ENCODE peak calls at places on chromosomes 5 and 9, in eight cellular contexts. One of them, this sample, is unnamed.

GRCh38 chr5:121867403-121867802 is 15.7 kb downstream of the FTMT start:
- DNase-seq in activated gamma-delta T cell treated with Interleukin-2 at 50 U/mL for 16 hours: no peak
- DNase-seq in dorsolateral prefrontal cortex: no peak
- DNase-seq in HuH-7: no peak
- DNase-seq in Kasumi-1: no peak
- DNase-seq in neuronal stem cell: no peak
- DNase-seq in CD8-positive, alpha-beta memory T cell: no peak
- DNase-seq in activated CD4-positive, alpha-beta T cell treated with anti-CD3 and anti-CD28 coated beads, Interleukin-2, amount 10 ng/mL, durations not matched to agents 24 days and 14 days: no peak
- DNase-seq in this sample: no peak

GRCh38 chr5:52727568-52727967 is 60.1 kb upstream of the ITGA1 start:
- DNase-seq in activated CD4-positive, alpha-beta T cell treated with anti-CD3 and anti-CD28 coated beads, Interleukin-2, amount 10 ng/mL, durations not matched to agents 24 days and 14 days: no peak
- DNase-seq in HuH-7: no peak
- DNase-seq in dorsolateral prefrontal cortex: no peak
- DNase-seq in Kasumi-1: no peak
- DNase-seq in CD8-positive, alpha-beta memory T cell: no peak
- DNase-seq in neuronal stem cell: no peak
- DNase-seq in activated gamma-delta T cell treated with Interleukin-2 at 50 U/mL for 16 hours: no peak
- DNase-seq in this sample: peak

GRCh38 chr9:124475158-124475867 is 25.1 kb downstream of the ADGRD2 start:
- DNase-seq in CD8-positive, alpha-beta memory T cell: no peak
- DNase-seq in activated CD4-positive, alpha-beta T cell treated with anti-CD3 and anti-CD28 coated beads, Interleukin-2, amount 10 ng/mL, durations not matched to agents 24 days and 14 days: no peak
- DNase-seq in Kasumi-1: peak
- DNase-seq in activated gamma-delta T cell treated with Interleukin-2 at 50 U/mL for 16 hours: no peak
- DNase-seq in neuronal stem cell: no peak
- DNase-seq in HuH-7: peak
- DNase-seq in dorsolateral prefrontal cortex: no peak
- DNase-seq in this sample: peak

GRCh38 chr9:98611986-98612505 is 96.7 kb downstream of the GABBR2 start:
- DNase-seq in HuH-7: no peak
- DNase-seq in activated CD4-positive, alpha-beta T cell treated with anti-CD3 and anti-CD28 coated beads, Interleukin-2, amount 10 ng/mL, durations not matched to agents 24 days and 14 days: no peak
- DNase-seq in activated gamma-delta T cell treated with Interleukin-2 at 50 U/mL for 16 hours: no peak
- DNase-seq in dorsolateral prefrontal cortex: no peak
- DNase-seq in CD8-positive, alpha-beta memory T cell: no peak
- DNase-seq in neuronal stem cell: no peak
- DNase-seq in Kasumi-1: no peak
- DNase-seq in this sample: no peak

GRCh38 chr5:123807177-123807900 is 295.4 kb downstream of the CSNK1G3 start:
- DNase-seq in HuH-7: no peak
- DNase-seq in neuronal stem cell: peak
- DNase-seq in CD8-positive, alpha-beta memory T cell: no peak
- DNase-seq in activated gamma-delta T cell treated with Interleukin-2 at 50 U/mL for 16 hours: no peak
- DNase-seq in activated CD4-positive, alpha-beta T cell treated with anti-CD3 and anti-CD28 coated beads, Interleukin-2, amount 10 ng/mL, durations not matched to agents 24 days and 14 days: no peak
- DNase-seq in dorsolateral prefrontal cortex: no peak
- DNase-seq in Kasumi-1: no peak
- DNase-seq in this sample: peak

GRCh38 chr9:92729735-92730155 is 34.9 kb downstream of the BICD2 start:
- DNase-seq in HuH-7: no peak
- DNase-seq in dorsolateral prefrontal cortex: no peak
- DNase-seq in Kasumi-1: no peak
- DNase-seq in CD8-positive, alpha-beta memory T cell: no peak
- DNase-seq in activated CD4-positive, alpha-beta T cell treated with anti-CD3 and anti-CD28 coated beads, Interleukin-2, amount 10 ng/mL, durations not matched to agents 24 days and 14 days: no peak
- DNase-seq in neuronal stem cell: no peak
- DNase-seq in activated gamma-delta T cell treated with Interleukin-2 at 50 U/mL for 16 hours: no peak
- DNase-seq in this sample: no peak

GRCh38 chr5:82749453-82749852 is 327.7 kb downstream of the TMEM167A start:
- DNase-seq in HuH-7: no peak
- DNase-seq in neuronal stem cell: no peak
- DNase-seq in activated CD4-positive, alpha-beta T cell treated with anti-CD3 and anti-CD28 coated beads, Interleukin-2, amount 10 ng/mL, durations not matched to agents 24 days and 14 days: no peak
- DNase-seq in dorsolateral prefrontal cortex: no peak
- DNase-seq in activated gamma-delta T cell treated with Interleukin-2 at 50 U/mL for 16 hours: no peak
- DNase-seq in Kasumi-1: no peak
- DNase-seq in CD8-positive, alpha-beta memory T cell: no peak
- DNase-seq in this sample: peak

GRCh38 chr5:158701406-158702177 is 398.1 kb downstream of the EBF1 start:
- DNase-seq in neuronal stem cell: no peak
- DNase-seq in activated gamma-delta T cell treated with Interleukin-2 at 50 U/mL for 16 hours: no peak
- DNase-seq in HuH-7: no peak
- DNase-seq in activated CD4-positive, alpha-beta T cell treated with anti-CD3 and anti-CD28 coated beads, Interleukin-2, amount 10 ng/mL, durations not matched to agents 24 days and 14 days: no peak
- DNase-seq in Kasumi-1: no peak
- DNase-seq in CD8-positive, alpha-beta memory T cell: no peak
- DNase-seq in dorsolateral prefrontal cortex: no peak
- DNase-seq in this sample: no peak

GRCh38 chr5:53936481-53937352 is 373.7 kb downstream of the ARL15 start:
- DNase-seq in neuronal stem cell: no peak
- DNase-seq in Kasumi-1: no peak
- DNase-seq in CD8-positive, alpha-beta memory T cell: no peak
- DNase-seq in activated gamma-delta T cell treated with Interleukin-2 at 50 U/mL for 16 hours: no peak
- DNase-seq in HuH-7: no peak
- DNase-seq in dorsolateral prefrontal cortex: no peak
- DNase-seq in activated CD4-positive, alpha-beta T cell treated with anti-CD3 and anti-CD28 coated beads, Interleukin-2, amount 10 ng/mL, durations not matched to agents 24 days and 14 days: no peak
- DNase-seq in this sample: no peak

GRCh38 chr5:165029471-165029870 is 1524.1 kb downstream of the MAT2B start:
- DNase-seq in Kasumi-1: peak
- DNase-seq in activated CD4-positive, alpha-beta T cell treated with anti-CD3 and anti-CD28 coated beads, Interleukin-2, amount 10 ng/mL, durations not matched to agents 24 days and 14 days: no peak
- DNase-seq in activated gamma-delta T cell treated with Interleukin-2 at 50 U/mL for 16 hours: no peak
- DNase-seq in HuH-7: peak
- DNase-seq in dorsolateral prefrontal cortex: no peak
- DNase-seq in neuronal stem cell: peak
- DNase-seq in CD8-positive, alpha-beta memory T cell: no peak
- DNase-seq in this sample: peak

GRCh38 chr9:83013867-83014605 is 48.9 kb downstream of the RASEF start:
- DNase-seq in neuronal stem cell: no peak
- DNase-seq in HuH-7: no peak
- DNase-seq in activated CD4-positive, alpha-beta T cell treated with anti-CD3 and anti-CD28 coated beads, Interleukin-2, amount 10 ng/mL, durations not matched to agents 24 days and 14 days: no peak
- DNase-seq in Kasumi-1: no peak
- DNase-seq in activated gamma-delta T cell treated with Interleukin-2 at 50 U/mL for 16 hours: no peak
- DNase-seq in CD8-positive, alpha-beta memory T cell: no peak
- DNase-seq in dorsolateral prefrontal cortex: no peak
- DNase-seq in this sample: no peak

GRCh38 chr9:136960212-136960937 is 8.3 kb downstream of the LCN12 start:
- DNase-seq in neuronal stem cell: no peak
- DNase-seq in HuH-7: no peak
- DNase-seq in activated CD4-positive, alpha-beta T cell treated with anti-CD3 and anti-CD28 coated beads, Interleukin-2, amount 10 ng/mL, durations not matched to agents 24 days and 14 days: no peak
- DNase-seq in activated gamma-delta T cell treated with Interleukin-2 at 50 U/mL for 16 hours: peak
- DNase-seq in CD8-positive, alpha-beta memory T cell: no peak
- DNase-seq in dorsolateral prefrontal cortex: no peak
- DNase-seq in Kasumi-1: no peak
- DNase-seq in this sample: no peak

GRCh38 chr9:114238471-114238870 is 83.1 kb downstream of the COL27A1 start:
- DNase-seq in dorsolateral prefrontal cortex: no peak
- DNase-seq in activated CD4-positive, alpha-beta T cell treated with anti-CD3 and anti-CD28 coated beads, Interleukin-2, amount 10 ng/mL, durations not matched to agents 24 days and 14 days: no peak
- DNase-seq in HuH-7: no peak
- DNase-seq in neuronal stem cell: no peak
- DNase-seq in Kasumi-1: no peak
- DNase-seq in CD8-positive, alpha-beta memory T cell: no peak
- DNase-seq in activated gamma-delta T cell treated with Interleukin-2 at 50 U/mL for 16 hours: no peak
- DNase-seq in this sample: no peak

GRCh38 chr5:76202182-76202581 is 119.0 kb downstream of the SV2C start:
- DNase-seq in Kasumi-1: peak
- DNase-seq in activated CD4-positive, alpha-beta T cell treated with anti-CD3 and anti-CD28 coated beads, Interleukin-2, amount 10 ng/mL, durations not matched to agents 24 days and 14 days: no peak
- DNase-seq in CD8-positive, alpha-beta memory T cell: no peak
- DNase-seq in activated gamma-delta T cell treated with Interleukin-2 at 50 U/mL for 16 hours: no peak
- DNase-seq in HuH-7: no peak
- DNase-seq in dorsolateral prefrontal cortex: no peak
- DNase-seq in neuronal stem cell: no peak
- DNase-seq in this sample: no peak

GRCh38 chr9:18890372-18890771 is 142.6 kb downstream of the SAXO1 start:
- DNase-seq in HuH-7: no peak
- DNase-seq in activated CD4-positive, alpha-beta T cell treated with anti-CD3 and anti-CD28 coated beads, Interleukin-2, amount 10 ng/mL, durations not matched to agents 24 days and 14 days: no peak
- DNase-seq in Kasumi-1: no peak
- DNase-seq in CD8-positive, alpha-beta memory T cell: no peak
- DNase-seq in activated gamma-delta T cell treated with Interleukin-2 at 50 U/mL for 16 hours: no peak
- DNase-seq in neuronal stem cell: no peak
- DNase-seq in dorsolateral prefrontal cortex: no peak
- DNase-seq in this sample: no peak

GRCh38 chr5:91352831-91353695 is 30.1 kb downstream of the ARRDC3 start:
- DNase-seq in activated gamma-delta T cell treated with Interleukin-2 at 50 U/mL for 16 hours: no peak
- DNase-seq in dorsolateral prefrontal cortex: no peak
- DNase-seq in CD8-positive, alpha-beta memory T cell: no peak
- DNase-seq in neuronal stem cell: peak
- DNase-seq in Kasumi-1: no peak
- DNase-seq in HuH-7: no peak
- DNase-seq in activated CD4-positive, alpha-beta T cell treated with anti-CD3 and anti-CD28 coated beads, Interleukin-2, amount 10 ng/mL, durations not matched to agents 24 days and 14 days: no peak
- DNase-seq in this sample: no peak

GRCh38 chr5:82748688-82749091 is 328.5 kb downstream of the TMEM167A start:
- DNase-seq in HuH-7: no peak
- DNase-seq in dorsolateral prefrontal cortex: no peak
- DNase-seq in CD8-positive, alpha-beta memory T cell: no peak
- DNase-seq in activated CD4-positive, alpha-beta T cell treated with anti-CD3 and anti-CD28 coated beads, Interleukin-2, amount 10 ng/mL, durations not matched to agents 24 days and 14 days: no peak
- DNase-seq in activated gamma-delta T cell treated with Interleukin-2 at 50 U/mL for 16 hours: no peak
- DNase-seq in neuronal stem cell: no peak
- DNase-seq in Kasumi-1: peak
- DNase-seq in this sample: peak

GRCh38 chr5:160837749-160838593 is 14.0 kb downstream of the ATP10B start:
- DNase-seq in activated gamma-delta T cell treated with Interleukin-2 at 50 U/mL for 16 hours: no peak
- DNase-seq in neuronal stem cell: no peak
- DNase-seq in Kasumi-1: no peak
- DNase-seq in dorsolateral prefrontal cortex: no peak
- DNase-seq in HuH-7: no peak
- DNase-seq in CD8-positive, alpha-beta memory T cell: no peak
- DNase-seq in activated CD4-positive, alpha-beta T cell treated with anti-CD3 and anti-CD28 coated beads, Interleukin-2, amount 10 ng/mL, durations not matched to agents 24 days and 14 days: no peak
- DNase-seq in this sample: no peak

GRCh38 chr5:149759986-149760699 is 30.0 kb downstream of the PPARGC1B start:
- DNase-seq in activated gamma-delta T cell treated with Interleukin-2 at 50 U/mL for 16 hours: no peak
- DNase-seq in neuronal stem cell: no peak
- DNase-seq in dorsolateral prefrontal cortex: no peak
- DNase-seq in HuH-7: no peak
- DNase-seq in CD8-positive, alpha-beta memory T cell: no peak
- DNase-seq in activated CD4-positive, alpha-beta T cell treated with anti-CD3 and anti-CD28 coated beads, Interleukin-2, amount 10 ng/mL, durations not matched to agents 24 days and 14 days: no peak
- DNase-seq in Kasumi-1: no peak
- DNase-seq in this sample: peak

GRCh38 chr5:61535828-61536227 is 203.8 kb downstream of the ZSWIM6 start:
- DNase-seq in dorsolateral prefrontal cortex: no peak
- DNase-seq in Kasumi-1: no peak
- DNase-seq in neuronal stem cell: no peak
- DNase-seq in activated CD4-positive, alpha-beta T cell treated with anti-CD3 and anti-CD28 coated beads, Interleukin-2, amount 10 ng/mL, durations not matched to agents 24 days and 14 days: no peak
- DNase-seq in HuH-7: no peak
- DNase-seq in activated gamma-delta T cell treated with Interleukin-2 at 50 U/mL for 16 hours: no peak
- DNase-seq in CD8-positive, alpha-beta memory T cell: no peak
- DNase-seq in this sample: no peak

GRCh38 chr5:132218321-132218720 is 9.3 kb downstream of the P4HA2 start:
- DNase-seq in dorsolateral prefrontal cortex: no peak
- DNase-seq in Kasumi-1: no peak
- DNase-seq in activated CD4-positive, alpha-beta T cell treated with anti-CD3 and anti-CD28 coated beads, Interleukin-2, amount 10 ng/mL, durations not matched to agents 24 days and 14 days: no peak
- DNase-seq in CD8-positive, alpha-beta memory T cell: no peak
- DNase-seq in neuronal stem cell: no peak
- DNase-seq in activated gamma-delta T cell treated with Interleukin-2 at 50 U/mL for 16 hours: no peak
- DNase-seq in HuH-7: no peak
- DNase-seq in this sample: no peak

GRCh38 chr5:82417776-82418607 is 139.8 kb upstream of the RPS23 start:
- DNase-seq in activated CD4-positive, alpha-beta T cell treated with anti-CD3 and anti-CD28 coated beads, Interleukin-2, amount 10 ng/mL, durations not matched to agents 24 days and 14 days: no peak
- DNase-seq in HuH-7: no peak
- DNase-seq in activated gamma-delta T cell treated with Interleukin-2 at 50 U/mL for 16 hours: no peak
- DNase-seq in dorsolateral prefrontal cortex: no peak
- DNase-seq in neuronal stem cell: no peak
- DNase-seq in Kasumi-1: no peak
- DNase-seq in CD8-positive, alpha-beta memory T cell: no peak
- DNase-seq in this sample: no peak

GRCh38 chr5:155050384-155051019 is 36.9 kb downstream of the KIF4B start:
- DNase-seq in HuH-7: no peak
- DNase-seq in dorsolateral prefrontal cortex: no peak
- DNase-seq in CD8-positive, alpha-beta memory T cell: no peak
- DNase-seq in activated gamma-delta T cell treated with Interleukin-2 at 50 U/mL for 16 hours: no peak
- DNase-seq in neuronal stem cell: no peak
- DNase-seq in Kasumi-1: peak
- DNase-seq in activated CD4-positive, alpha-beta T cell treated with anti-CD3 and anti-CD28 coated beads, Interleukin-2, amount 10 ng/mL, durations not matched to agents 24 days and 14 days: no peak
- DNase-seq in this sample: peak

GRCh38 chr9:12094051-12094450 is 599.1 kb upstream of the TYRP1 start:
- DNase-seq in dorsolateral prefrontal cortex: no peak
- DNase-seq in HuH-7: no peak
- DNase-seq in neuronal stem cell: no peak
- DNase-seq in CD8-positive, alpha-beta memory T cell: no peak
- DNase-seq in activated CD4-positive, alpha-beta T cell treated with anti-CD3 and anti-CD28 coated beads, Interleukin-2, amount 10 ng/mL, durations not matched to agents 24 days and 14 days: no peak
- DNase-seq in activated gamma-delta T cell treated with Interleukin-2 at 50 U/mL for 16 hours: no peak
- DNase-seq in Kasumi-1: no peak
- DNase-seq in this sample: no peak

GRCh38 chr9:98045234-98046160 is 11.0 kb upstream of the NANS start:
- DNase-seq in activated CD4-positive, alpha-beta T cell treated with anti-CD3 and anti-CD28 coated beads, Interleukin-2, amount 10 ng/mL, durations not matched to agents 24 days and 14 days: peak
- DNase-seq in neuronal stem cell: no peak
- DNase-seq in Kasumi-1: peak
- DNase-seq in HuH-7: no peak
- DNase-seq in activated gamma-delta T cell treated with Interleukin-2 at 50 U/mL for 16 hours: peak
- DNase-seq in dorsolateral prefrontal cortex: no peak
- DNase-seq in CD8-positive, alpha-beta memory T cell: peak
- DNase-seq in this sample: peak

GRCh38 chr9:126965541-126966428 is 51.2 kb downstream of the RALGPS1 start:
- DNase-seq in activated gamma-delta T cell treated with Interleukin-2 at 50 U/mL for 16 hours: peak
- DNase-seq in Kasumi-1: peak
- DNase-seq in HuH-7: peak
- DNase-seq in neuronal stem cell: peak
- DNase-seq in CD8-positive, alpha-beta memory T cell: peak
- DNase-seq in activated CD4-positive, alpha-beta T cell treated with anti-CD3 and anti-CD28 coated beads, Interleukin-2, amount 10 ng/mL, durations not matched to agents 24 days and 14 days: peak
- DNase-seq in dorsolateral prefrontal cortex: peak
- DNase-seq in this sample: peak

GRCh38 chr5:154811653-154812465 is 38.5 kb downstream of the FAXDC2 start:
- DNase-seq in neuronal stem cell: peak
- DNase-seq in HuH-7: peak
- DNase-seq in CD8-positive, alpha-beta memory T cell: peak
- DNase-seq in Kasumi-1: peak
- DNase-seq in activated CD4-positive, alpha-beta T cell treated with anti-CD3 and anti-CD28 coated beads, Interleukin-2, amount 10 ng/mL, durations not matched to agents 24 days and 14 days: peak
- DNase-seq in dorsolateral prefrontal cortex: peak
- DNase-seq in activated gamma-delta T cell treated with Interleukin-2 at 50 U/mL for 16 hours: peak
- DNase-seq in this sample: peak

GRCh38 chr9:131732636-131733340 is 7.1 kb downstream of the RAPGEF1 start:
- DNase-seq in dorsolateral prefrontal cortex: no peak
- DNase-seq in Kasumi-1: peak
- DNase-seq in HuH-7: no peak
- DNase-seq in activated gamma-delta T cell treated with Interleukin-2 at 50 U/mL for 16 hours: peak
- DNase-seq in CD8-positive, alpha-beta memory T cell: peak
- DNase-seq in activated CD4-positive, alpha-beta T cell treated with anti-CD3 and anti-CD28 coated beads, Interleukin-2, amount 10 ng/mL, durations not matched to agents 24 days and 14 days: peak
- DNase-seq in neuronal stem cell: no peak
- DNase-seq in this sample: no peak

GRCh38 chr5:40991168-40991980 is 79.8 kb downstream of the MROH2B start:
- DNase-seq in neuronal stem cell: no peak
- DNase-seq in activated gamma-delta T cell treated with Interleukin-2 at 50 U/mL for 16 hours: no peak
- DNase-seq in Kasumi-1: no peak
- DNase-seq in activated CD4-positive, alpha-beta T cell treated with anti-CD3 and anti-CD28 coated beads, Interleukin-2, amount 10 ng/mL, durations not matched to agents 24 days and 14 days: no peak
- DNase-seq in HuH-7: peak
- DNase-seq in CD8-positive, alpha-beta memory T cell: no peak
- DNase-seq in dorsolateral prefrontal cortex: no peak
- DNase-seq in this sample: peak

This sample was measured in SK-MEL-5.